ENCODE peak calls at places on chromosomes 12 and 14, in six cellular contexts. M, Y, T, P, V and Z are unnamed samples. For H3K4me1, the result is how much of the 10 kb centered on the place peaks cover.

GRCh38 chr14:54882521-54882920 is 20.1 kb downstream of the GCH1 start:
- DNase-seq in M (no peak), Y (no peak), T (no peak), P (no peak), V (no peak), Z (no peak)

GRCh38 chr14:88748288-88748687 is 44.5 kb downstream of the EML5 start:
- DNase-seq in M (no peak), Y (no peak), T (no peak), P (no peak), V (no peak), Z (no peak)

GRCh38 chr12:121468451-121468850 is 68.5 kb downstream of the RNF34 start:
- DNase-seq in M (no peak), Y (no peak), T (no peak), P (no peak), V (peak), Z (no peak)

GRCh38 chr14:33432407-33433023 is 493.8 kb downstream of the NPAS3 start:
- DNase-seq in M (no peak), Y (peak), T (no peak), P (no peak), V (peak), Z (no peak)

GRCh38 chr12:78390920-78391319 is 473.7 kb upstream of the SYT1 start:
- DNase-seq in M (no peak), Y (no peak), T (no peak), P (no peak), V (no peak), Z (no peak)

GRCh38 chr14:99391671-99392070 is 89.0 kb downstream of the SETD3 start:
- DNase-seq in M (no peak), Y (no peak), T (no peak), P (no peak), V (peak), Z (no peak)

GRCh38 chr14:46818147-46818546 is 166.6 kb upstream of the RPL10L start:
- DNase-seq in M (no peak), Y (no peak), T (peak), P (no peak), V (no peak), Z (no peak)

GRCh38 chr14:93045965-93046695 is 69.6 kb downstream of the ITPK1 start:
- DNase-seq in M (no peak), Y (peak), T (no peak), P (no peak), V (peak), Z (no peak)

GRCh38 chr14:77856930-77857329 is 57.0 kb downstream of the ADCK1 start:
- DNase-seq in M (no peak), Y (no peak), T (no peak), P (no peak), V (no peak), Z (no peak)

GRCh38 chr14:95832012-95832411 is 44.6 kb upstream of the TUNAR start:
- DNase-seq in M (no peak), Y (no peak), T (peak), P (no peak), V (no peak), Z (no peak)

GRCh38 chr14:26597136-26598080 is at the start of gene NOVA1:
- DNase-seq in M (peak), Y (peak), T (peak), P (peak), V (peak), Z (peak)

GRCh38 chr14:53894456-53894855 is 62.2 kb downstream of the BMP4 start:
- DNase-seq in M (no peak), Y (no peak), T (no peak), P (no peak), V (peak), Z (no peak)

GRCh38 chr14:39316844-39317553 is 83.3 kb downstream of the MIA2 start:
- DNase-seq in M (no peak), Y (no peak), T (no peak), P (no peak), V (no peak), Z (no peak)

GRCh38 chr12:10667581-10667980 is 6.3 kb downstream of the STYK1 start:
- DNase-seq in M (no peak), Y (no peak), T (no peak), P (no peak), V (no peak), Z (no peak)

GRCh38 chr14:101017209-101017608 is 113.7 kb upstream of the RTL1 start:
- DNase-seq in M (no peak), Y (no peak), T (no peak), P (no peak), V (peak), Z (no peak)

GRCh38 chr14:62763951-62764350 is 281.3 kb downstream of the KCNH5 start:
- DNase-seq in M (no peak), Y (no peak), T (no peak), P (no peak), V (no peak), Z (no peak)

GRCh38 chr14:73786942-73787759 is 64.5 kb upstream of the PTGR2 start:
- DNase-seq in M (peak), Y (peak), T (peak), P (no peak), V (peak), Z (peak)
- H3K4me1 ChIP-seq in M (under half), Y (under half), T (under half), P (half or more), V (under half), Z (half or more)

GRCh38 chr12:4148418-4149056 is 125.0 kb upstream of the CCND2 start:
- DNase-seq in M (peak), Y (peak), T (no peak), P (no peak), V (no peak), Z (peak)
- H3K4me1 ChIP-seq in M (under half), Y (under half), T (under half), P (under half), V (under half), Z (under half)

GRCh38 chr12:50256761-50257160 is 26.6 kb downstream of the LIMA1 start:
- DNase-seq in M (no peak), Y (no peak), T (no peak), P (no peak), V (no peak), Z (no peak)
- H3K4me1 ChIP-seq in M (under half), Y (half or more), T (under half), P (half or more), V (under half), Z (under half)

GRCh38 chr12:108693186-108693585 is 38.1 kb downstream of the CORO1C start:
- DNase-seq in M (no peak), Y (no peak), T (no peak), P (no peak), V (no peak), Z (no peak)
- H3K4me1 ChIP-seq in M (under half), Y (under half), T (under half), P (half or more), V (half or more), Z (half or more)

DNA sequence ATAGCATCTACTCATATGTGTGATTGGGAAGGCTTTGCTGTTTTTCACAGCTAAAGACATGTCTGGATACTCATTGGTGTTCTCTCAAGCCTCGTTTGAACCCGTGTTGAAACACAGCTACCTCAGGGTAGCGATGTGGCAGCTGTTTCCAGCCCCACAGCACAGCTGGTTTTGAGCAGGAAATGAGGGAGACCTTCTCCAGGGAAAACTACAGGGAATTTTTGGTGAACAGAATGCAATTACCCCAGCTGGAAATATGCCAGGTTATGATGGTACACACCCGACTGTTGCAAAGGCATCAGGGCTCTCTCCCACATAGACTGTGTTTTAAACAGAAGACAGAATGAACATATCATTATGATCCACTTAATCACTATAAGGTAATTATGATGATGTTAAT is 828.9 kb downstream of the VRK1 start:
- DNase-seq in M (no peak), Y (no peak), T (no peak), P (no peak), V (no peak), Z (no peak)
- H3K4me1 ChIP-seq in M (under half), Y (under half), T (under half), P (under half), V (under half), Z (under half)

DNA sequence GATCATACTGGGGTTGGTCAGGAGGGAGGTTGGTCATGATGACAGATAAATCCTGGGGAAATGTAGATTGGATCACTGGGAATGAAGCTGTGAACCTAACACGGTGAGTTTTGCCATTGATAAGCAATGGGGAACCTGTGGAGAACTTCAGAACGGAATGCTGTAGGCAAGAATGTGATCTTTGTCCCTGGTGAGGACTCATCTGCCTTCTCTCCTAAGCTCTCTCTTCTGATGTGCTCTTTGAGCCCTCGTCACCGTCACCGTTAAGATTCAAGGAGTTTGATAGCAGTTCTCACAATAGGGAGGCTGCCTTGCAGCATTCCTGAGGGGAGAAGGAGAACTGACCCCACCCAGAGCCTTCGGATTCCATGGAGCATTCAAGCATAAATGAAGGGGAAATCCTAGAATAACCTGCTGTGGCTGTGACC is 217.6 kb downstream of the ANO6 start:
- DNase-seq in M (no peak), Y (no peak), T (peak), P (no peak), V (no peak), Z (no peak)
- H3K4me1 ChIP-seq in M (under half), Y (under half), T (under half), P (under half), V (under half), Z (under half)

GRCh38 chr12:122981036-122981471 is 573 bp downstream of the ARL6IP4 start:
- DNase-seq in M (no peak), Y (no peak), T (no peak), P (peak), V (peak), Z (no peak)

GRCh38 chr12:122978507-122978955 is 1.9 kb upstream of the ARL6IP4 start:
- DNase-seq in M (no peak), Y (no peak), T (no peak), P (no peak), V (no peak), Z (no peak)

GRCh38 chr12:122979001-122979907 is 1.2 kb upstream of the ARL6IP4 start:
- DNase-seq in M (no peak), Y (no peak), T (peak), P (peak), V (no peak), Z (no peak)

GRCh38 chr12:122980192-122981035 is at the start of gene ARL6IP4:
- DNase-seq in M (peak), Y (peak), T (peak), P (peak), V (peak), Z (peak)

GRCh38 chr12:122979908-122980191 is 631 bp upstream of the ARL6IP4 start:
- DNase-seq in M (no peak), Y (no peak), T (no peak), P (no peak), V (peak), Z (no peak)
- H3K4me1 ChIP-seq in M (under half), Y (under half), T (under half), P (half or more), V (under half), Z (half or more)

DNA sequence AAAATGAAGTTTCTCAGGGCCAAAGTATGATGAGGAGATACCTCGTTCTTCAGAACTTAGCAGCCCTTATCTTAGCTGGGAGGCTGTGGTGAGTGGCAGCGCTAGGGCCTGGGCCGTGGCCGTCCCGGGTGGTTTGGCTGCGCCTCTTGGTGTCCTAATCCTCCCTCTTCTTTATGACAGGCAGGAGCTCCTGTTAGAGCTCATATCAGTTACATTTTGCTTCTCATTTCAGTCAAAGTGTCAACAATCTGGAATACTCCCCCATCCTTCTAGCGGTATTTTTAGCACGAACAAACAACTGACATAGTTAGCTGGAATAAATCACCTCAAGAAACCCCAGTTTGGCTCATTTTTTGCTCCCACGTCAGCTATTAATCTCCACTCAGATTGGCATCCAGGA is 188.8 kb downstream of the TTC7B start:
- DNase-seq in M (no peak), Y (no peak), T (no peak), P (no peak), V (no peak), Z (no peak)
- H3K4me1 ChIP-seq in M (under half), Y (under half), T (under half), P (under half), V (under half), Z (under half)

GRCh38 chr14:104678346-104678745 is 11.1 kb upstream of the INF2 start:
- DNase-seq in M (peak), Y (no peak), T (no peak), P (peak), V (peak), Z (peak)
- H3K4me1 ChIP-seq in M (under half), Y (half or more), T (half or more), P (half or more), V (under half), Z (half or more)

GRCh38 chr14:74507796-74508195 is 14.2 kb downstream of the ISCA2 start:
- DNase-seq in M (no peak), Y (no peak), T (no peak), P (no peak), V (no peak), Z (peak)

GRCh38 chr14:74505831-74506230 is 12.3 kb downstream of the ISCA2 start:
- DNase-seq in M (peak), Y (no peak), T (no peak), P (no peak), V (no peak), Z (peak)

GRCh38 chr14:74506408-74506807 is 12.8 kb downstream of the ISCA2 start:
- DNase-seq in M (peak), Y (no peak), T (no peak), P (no peak), V (no peak), Z (no peak)

GRCh38 chr14:74508292-74508731 is 14.7 kb downstream of the ISCA2 start:
- DNase-seq in M (peak), Y (no peak), T (peak), P (no peak), V (peak), Z (no peak)

GRCh38 chr14:74507085-74507484 is 13.5 kb downstream of the ISCA2 start:
- DNase-seq in M (no peak), Y (no peak), T (no peak), P (no peak), V (no peak), Z (peak)
- H3K4me1 ChIP-seq in M (under half), Y (under half), T (under half), P (under half), V (under half), Z (under half)